ENCODE peak calls at places on chromosomes 6 and 20, in seven cellular contexts. H is glomerular endothelial cell; T is EL; L is NAMALWA; Z is stimulated activated CD4-positive, alpha-beta T cell treated with anti-CD3 and anti-CD28 coated beads, Interleukin-2, amount 100 ng/mL, for 24 hours; I is NCI-H748 treated with DMSO at 0.1 percent for 48 hours; Q is aorta. V is an unnamed sample.
A peak's percentile ranks its signal among the peaks of the same experiment; 100 is the strongest.

GRCh38 chr6:168603234-168603633 is 162.2 kb downstream of the SMOC2 start:
- DNase-seq in H (no peak), T (no peak), L (no peak), Z (no peak), I (no peak), Q (no peak), V (no peak)

GRCh38 chr20:56360899-56361199 is 2.1 kb downstream of the FAM210B start:
- DNase-seq in H (no peak), T (no peak), L (no peak), Z (no peak), I (no peak), Q (no peak), V (no peak)

GRCh38 chr20:50980851-50981713 is 22.5 kb downstream of the MOCS3 start:
- DNase-seq in H (peak; percentile 25), T (peak; percentile 78), L (peak; percentile 77), Z (peak; percentile 76), I (peak; percentile 11), Q (peak; percentile 69), V (peak; percentile 83)

GRCh38 chr20:58603656-58604184 is 47.4 kb upstream of the STX16 start:
- DNase-seq in H (no peak), T (peak; percentile 35), L (no peak), Z (no peak), I (no peak), Q (peak; percentile 16), V (no peak)

GRCh38 chr20:15146948-15147347 is 809.5 kb upstream of the FLRT3 start:
- DNase-seq in H (no peak), T (no peak), L (no peak), Z (no peak), I (no peak), Q (no peak), V (no peak)

GRCh38 chr6:139323511-139324445 is 32.0 kb upstream of the TXLNB start:
- DNase-seq in H (peak; percentile 85), T (peak; percentile 78), L (peak; percentile 87), Z (peak; percentile 74), I (no peak), Q (peak; percentile 88), V (peak; percentile 86)

GRCh38 chr6:54232703-54233102 is 75.5 kb upstream of the TINAG start:
- DNase-seq in H (no peak), T (no peak), L (no peak), Z (no peak), I (no peak), Q (no peak), V (no peak)

GRCh38 chr20:17648782-17649730 is 33.0 kb downstream of the RRBP1 start:
- DNase-seq in H (no peak), T (no peak), L (peak; percentile 16), Z (peak; percentile 40), I (peak; percentile 8), Q (no peak), V (peak; percentile 66)

GRCh38 chr6:150254671-150255228 is 111.9 kb downstream of the PPP1R14C start:
- DNase-seq in H (no peak), T (no peak), L (no peak), Z (no peak), I (no peak), Q (no peak), V (no peak)

GRCh38 chr6:141877275-141877983 is 255.3 kb upstream of the GJE1 start:
- DNase-seq in H (no peak), T (no peak), L (no peak), Z (no peak), I (no peak), Q (no peak), V (no peak)

GRCh38 chr20:8901237-8902025 is 167.5 kb upstream of the PLCB4 start:
- DNase-seq in H (no peak), T (peak; percentile 6), L (no peak), Z (no peak), I (no peak), Q (peak; percentile 55), V (no peak)

GRCh38 chr6:39111280-39111679 is 3.7 kb downstream of the SAYSD1 start:
- DNase-seq in H (no peak), T (no peak), L (no peak), Z (no peak), I (no peak), Q (no peak), V (no peak)

GRCh38 chr6:40907198-40907701 is 131.8 kb downstream of the UNC5CL start:
- DNase-seq in H (no peak), T (peak; percentile 78), L (no peak), Z (no peak), I (peak; percentile 81), Q (no peak), V (no peak)

GRCh38 chr6:143673638-143674037 is 4.1 kb upstream of the PHACTR2 start:
- DNase-seq in H (no peak), T (peak; percentile 74), L (no peak), Z (no peak), I (no peak), Q (no peak), V (no peak)

GRCh38 chr20:56634735-56635422 is 5.8 kb downstream of the TFAP2C start:
- DNase-seq in H (no peak), T (no peak), L (no peak), Z (no peak), I (no peak), Q (no peak), V (no peak)

GRCh38 chr6:115544765-115545409 is 515.8 kb downstream of the FRK start:
- DNase-seq in H (no peak), T (no peak), L (no peak), Z (no peak), I (no peak), Q (peak; percentile 29), V (no peak)